ENCODE peak calls at places on chromosomes 13 and 19, in ten cellular contexts. B, C, M, F, X, N, Z, G, K and L are unnamed samples.

GRCh38 chr13:104984296-104984818 is 1551.1 kb downstream of the EFNB2 start:
- DNase-seq in B (no peak), C (peak; percentile 15), M (no peak), F (peak; percentile 18), X (peak; percentile 50), N (peak; percentile 84), Z (no peak), G (no peak), K (no peak), L (peak; percentile 77)

GRCh38 chr13:50400930-50401553 is 385.8 kb downstream of the KCNRG start:
- DNase-seq in B (no peak), C (no peak), M (no peak), F (no peak), X (no peak), N (no peak), Z (no peak), G (no peak), K (no peak), L (no peak)

GRCh38 chr13:81872581-81872980 is 1531.7 kb upstream of the SPRY2 start:
- DNase-seq in B (peak; percentile 14), C (peak; percentile 23), M (no peak), F (no peak), X (no peak), N (no peak), Z (no peak), G (no peak), K (no peak), L (peak; percentile 52)

GRCh38 chr19:47723573-47723923 is 10.3 kb downstream of the EHD2 start:
- DNase-seq in B (peak; percentile 92), C (peak; percentile 89), M (no peak), F (peak; percentile 66), X (no peak), N (no peak), Z (peak; percentile 73), G (no peak), K (no peak), L (peak; percentile 98)

GRCh38 chr13:46476174-46476573 is 76.8 kb upstream of the LRCH1 start:
- DNase-seq in B (no peak), C (no peak), M (no peak), F (no peak), X (no peak), N (no peak), Z (no peak), G (no peak), K (no peak), L (no peak)

GRCh38 chr13:103517768-103518102 is 451.5 kb upstream of the SLC10A2 start:
- DNase-seq in B (no peak), C (no peak), M (no peak), F (no peak), X (no peak), N (no peak), Z (no peak), G (no peak), K (no peak), L (no peak)

GRCh38 chr19:58559275-58560006 is 1.0 kb upstream of the UBE2M start:
- DNase-seq in B (peak; percentile 97), C (peak; percentile 94), M (peak; percentile 87), F (peak; percentile 95), X (peak; percentile 93), N (peak; percentile 97), Z (peak; percentile 87), G (peak; percentile 95), K (peak; percentile 98), L (peak; percentile 98)

GRCh38 chr13:75395901-75396300 is 86.1 kb downstream of the TBC1D4 start:
- DNase-seq in B (no peak), C (no peak), M (no peak), F (no peak), X (no peak), N (no peak), Z (no peak), G (no peak), K (no peak), L (no peak)

GRCh38 chr13:80341771-80342271 is 895 bp upstream of the SPRY2 start:
- DNase-seq in B (peak; percentile 54), C (peak; percentile 61), M (peak; percentile 40), F (peak; percentile 44), X (peak; percentile 50), N (peak; percentile 88), Z (peak; percentile 46), G (peak; percentile 77), K (peak; percentile 8), L (peak; percentile 79)

DNA sequence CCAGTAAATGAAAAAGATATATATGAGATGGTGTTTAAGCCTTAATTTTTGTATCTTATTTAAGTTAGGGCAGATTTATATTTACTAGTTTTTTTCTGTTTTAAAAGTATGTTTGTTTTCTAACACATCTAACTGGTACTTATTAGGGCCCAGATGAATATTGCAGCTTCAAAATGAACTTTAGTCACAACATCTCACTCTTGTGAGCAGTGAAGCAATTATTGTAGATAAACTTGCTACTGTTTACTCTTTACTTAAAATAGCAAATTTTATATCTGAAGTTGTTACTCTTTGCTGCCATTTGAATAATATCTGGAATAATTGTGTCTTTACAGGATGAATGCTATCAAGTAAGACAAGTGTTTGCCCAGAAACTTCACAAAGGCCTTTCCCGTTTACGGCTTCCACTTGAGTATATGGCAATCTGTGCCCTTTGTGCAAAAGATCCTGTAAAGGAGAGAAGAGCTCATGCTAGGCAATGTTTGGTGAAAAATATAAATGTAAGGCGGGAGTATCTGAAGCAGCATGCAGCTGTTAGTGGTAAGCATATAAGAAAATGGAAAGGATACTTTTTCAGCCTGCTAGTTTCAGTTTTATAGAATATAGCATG is 166.8 kb downstream of the PDS5B start:
- DNase-seq in B (no peak), C (no peak), M (no peak), F (peak; percentile 38), X (no peak), N (no peak), Z (no peak), G (no peak), K (no peak), L (no peak)
- H3K4me3 ChIP-seq in B (no peak overlapping the region), C (no peak overlapping the region), M (no peak overlapping the region), F (no peak overlapping the region), X (no peak overlapping the region), N (no peak overlapping the region), Z (no peak overlapping the region), G (no peak overlapping the region), K (no peak overlapping the region), L (no peak overlapping the region)

GRCh38 chr19:5632241-5632612 is 9.3 kb downstream of the SAFB start:
- DNase-seq in B (no peak), C (no peak), M (no peak), F (no peak), X (no peak), N (no peak), Z (no peak), G (no peak), K (no peak), L (no peak)

GRCh38 chr19:5628919-5629481 is 6.1 kb downstream of the SAFB start:
- DNase-seq in B (no peak), C (no peak), M (no peak), F (no peak), X (no peak), N (peak; percentile 72), Z (no peak), G (peak; percentile 76), K (no peak), L (peak; percentile 71)

GRCh38 chr19:5631511-5632240 is 8.8 kb downstream of the SAFB start:
- DNase-seq in B (no peak), C (no peak), M (no peak), F (no peak), X (no peak), N (peak; percentile 46), Z (no peak), G (no peak), K (no peak), L (no peak)

GRCh38 chr19:5635427-5635826 is 12.5 kb downstream of the SAFB start:
- DNase-seq in B (no peak), C (no peak), M (no peak), F (no peak), X (no peak), N (peak; percentile 23), Z (no peak), G (peak; percentile 10), K (no peak), L (no peak)

GRCh38 chr19:5632657-5633056 is 9.8 kb downstream of the SAFB start:
- DNase-seq in B (no peak), C (no peak), M (no peak), F (no peak), X (no peak), N (peak; percentile 14), Z (no peak), G (peak; percentile 12), K (no peak), L (no peak)
- TF ChIP-seq POLR2A in B (no peak), C (no peak), M (no peak), F (no peak), X (no peak), N (no peak), Z (no peak), G (no peak), K (no peak), L (no peak)

GRCh38 chr13:26469602-26470001 is 87.9 kb upstream of the WASF3 start:
- DNase-seq in B (no peak), C (no peak), M (no peak), F (no peak), X (no peak), N (peak; percentile 49), Z (no peak), G (no peak), K (no peak), L (no peak)

GRCh38 chr13:26471807-26472206 is 85.7 kb upstream of the WASF3 start:
- DNase-seq in B (no peak), C (no peak), M (no peak), F (no peak), X (no peak), N (peak; percentile 45), Z (no peak), G (no peak), K (no peak), L (no peak)

GRCh38 chr13:26465514-26465913 is 92.0 kb upstream of the WASF3 start:
- DNase-seq in B (no peak), C (no peak), M (no peak), F (no peak), X (peak; percentile 58), N (peak; percentile 82), Z (no peak), G (no peak), K (no peak), L (peak; percentile 35)

GRCh38 chr13:26465954-26466353 is 91.5 kb upstream of the WASF3 start:
- DNase-seq in B (no peak), C (no peak), M (no peak), F (no peak), X (no peak), N (peak; percentile 66), Z (no peak), G (no peak), K (no peak), L (no peak)

GRCh38 chr13:26468203-26468602 is 89.3 kb upstream of the WASF3 start:
- DNase-seq in B (no peak), C (no peak), M (no peak), F (no peak), X (no peak), N (peak; percentile 28), Z (no peak), G (no peak), K (no peak), L (no peak)
- H3K4me3 ChIP-seq in B (no peak overlapping the region), C (no peak overlapping the region), M (no peak overlapping the region), F (no peak overlapping the region), X (no peak overlapping the region), N (no peak overlapping the region), Z (no peak overlapping the region), G (no peak overlapping the region), K (no peak overlapping the region), L (no peak overlapping the region)

DNA sequence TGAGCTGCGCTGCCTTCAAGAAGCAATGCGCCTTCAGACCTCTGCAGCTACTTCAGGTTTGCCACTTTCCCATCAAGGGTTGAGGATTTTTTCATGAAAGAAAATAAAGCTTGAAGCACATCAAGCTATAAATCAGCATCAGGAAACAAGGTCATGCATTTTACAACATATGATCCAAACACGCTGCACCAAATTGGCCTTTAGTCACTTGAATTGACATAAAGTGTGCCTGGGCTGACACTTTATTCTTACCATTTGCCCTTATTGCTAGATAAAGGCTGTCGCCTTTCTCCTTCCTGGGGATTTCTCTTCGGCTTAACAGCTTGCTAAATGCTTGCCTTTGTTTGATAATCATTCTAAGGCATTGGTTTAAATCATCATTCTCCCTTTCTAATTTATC is 87.8 kb downstream of the LHFPL6 start:
- DNase-seq in B (no peak), C (no peak), M (no peak), F (no peak), X (no peak), N (no peak), Z (no peak), G (no peak), K (no peak), L (no peak)
- TF ChIP-seq POLR2A in B (no peak), C (no peak), M (no peak), F (no peak), X (no peak), N (no peak), Z (no peak), G (no peak), K (no peak), L (no peak)